ENCODE peak calls at places on chromosomes 4 and X, in nine cellular contexts. One of them, this sample, is unnamed.

GRCh38 chrX:39955621-39956020 is 142.1 kb downstream of the BCOR start:
- DNase-seq in AG04449: no peak
- DNase-seq in heart left ventricle: no peak
- DNase-seq in left ventricle myocardium inferior: no peak
- DNase-seq in astrocyte: no peak
- DNase-seq in DND-41: peak; percentile 30
- DNase-seq in PC-9: no peak
- DNase-seq in GM23338: peak; percentile 50
- DNase-seq in pancreas: no peak
- DNase-seq in this sample: no peak

GRCh38 chrX:154729439-154729838 is 21.4 kb downstream of the GAB3 start:
- DNase-seq in pancreas: no peak
- DNase-seq in AG04449: no peak
- DNase-seq in GM23338: no peak
- DNase-seq in DND-41: no peak
- DNase-seq in left ventricle myocardium inferior: no peak
- DNase-seq in astrocyte: no peak
- DNase-seq in PC-9: no peak
- DNase-seq in heart left ventricle: no peak
- DNase-seq in this sample: no peak

GRCh38 chr4:84324303-84324702 is 174.8 kb downstream of the NKX6-1 start:
- DNase-seq in PC-9: no peak
- DNase-seq in pancreas: no peak
- DNase-seq in GM23338: peak; percentile 11
- DNase-seq in AG04449: no peak
- DNase-seq in DND-41: no peak
- DNase-seq in heart left ventricle: no peak
- DNase-seq in astrocyte: no peak
- DNase-seq in left ventricle myocardium inferior: no peak
- DNase-seq in this sample: no peak

GRCh38 chr4:1049591-1049905 is 38.1 kb downstream of the FGFRL1 start:
- DNase-seq in astrocyte: no peak
- DNase-seq in DND-41: no peak
- DNase-seq in GM23338: no peak
- DNase-seq in left ventricle myocardium inferior: peak; percentile 13
- DNase-seq in AG04449: no peak
- DNase-seq in pancreas: peak; percentile 59
- DNase-seq in heart left ventricle: peak; percentile 17
- DNase-seq in PC-9: no peak
- DNase-seq in this sample: no peak

GRCh38 chr4:10831727-10832408 is 147.3 kb upstream of the CLNK start:
- DNase-seq in heart left ventricle: no peak
- DNase-seq in astrocyte: no peak
- DNase-seq in pancreas: no peak
- DNase-seq in GM23338: no peak
- DNase-seq in left ventricle myocardium inferior: no peak
- DNase-seq in PC-9: no peak
- DNase-seq in DND-41: no peak
- DNase-seq in AG04449: no peak
- DNase-seq in this sample: no peak

GRCh38 chr4:66489783-66490452 is 819.6 kb upstream of the EPHA5 start:
- DNase-seq in astrocyte: peak; percentile 92
- DNase-seq in AG04449: no peak
- DNase-seq in pancreas: no peak
- DNase-seq in PC-9: peak; percentile 2
- DNase-seq in heart left ventricle: no peak
- DNase-seq in DND-41: no peak
- DNase-seq in left ventricle myocardium inferior: no peak
- DNase-seq in GM23338: peak; percentile 17
- DNase-seq in this sample: no peak

GRCh38 chr4:109969087-109969486 is 56.4 kb downstream of the EGF start:
- DNase-seq in GM23338: no peak
- DNase-seq in pancreas: no peak
- DNase-seq in left ventricle myocardium inferior: no peak
- DNase-seq in heart left ventricle: no peak
- DNase-seq in PC-9: no peak
- DNase-seq in astrocyte: no peak
- DNase-seq in DND-41: no peak
- DNase-seq in AG04449: no peak
- DNase-seq in this sample: no peak

GRCh38 chrX:118802857-118803256 is 20.8 kb upstream of the ZCCHC12 start:
- DNase-seq in pancreas: no peak
- DNase-seq in GM23338: no peak
- DNase-seq in heart left ventricle: no peak
- DNase-seq in left ventricle myocardium inferior: no peak
- DNase-seq in astrocyte: peak; percentile 20
- DNase-seq in AG04449: no peak
- DNase-seq in PC-9: no peak
- DNase-seq in DND-41: no peak
- DNase-seq in this sample: no peak

GRCh38 chrX:15929231-15929630 is 74.6 kb upstream of the AP1S2 start:
- DNase-seq in DND-41: no peak
- DNase-seq in PC-9: no peak
- DNase-seq in astrocyte: peak; percentile 3
- DNase-seq in heart left ventricle: no peak
- DNase-seq in left ventricle myocardium inferior: no peak
- DNase-seq in GM23338: no peak
- DNase-seq in AG04449: no peak
- DNase-seq in pancreas: no peak
- DNase-seq in this sample: no peak

GRCh38 chrX:153598541-153599191 is at the start of gene CCNQ:
- DNase-seq in pancreas: peak; percentile 62
- DNase-seq in AG04449: no peak
- DNase-seq in DND-41: peak; percentile 25
- DNase-seq in heart left ventricle: no peak
- DNase-seq in GM23338: peak; percentile 44
- DNase-seq in left ventricle myocardium inferior: no peak
- DNase-seq in astrocyte: no peak
- DNase-seq in PC-9: peak; percentile 48
- DNase-seq in this sample: no peak

GRCh38 chr4:163548481-163549243 is 54.2 kb downstream of the TMA16 start:
- DNase-seq in heart left ventricle: no peak
- DNase-seq in left ventricle myocardium inferior: no peak
- DNase-seq in DND-41: peak; percentile 18
- DNase-seq in astrocyte: peak; percentile 35
- DNase-seq in pancreas: no peak
- DNase-seq in PC-9: peak; percentile 14
- DNase-seq in AG04449: no peak
- DNase-seq in GM23338: peak; percentile 68
- DNase-seq in this sample: peak; percentile 27

GRCh38 chr4:75605928-75606327 is 24.4 kb downstream of the CDKL2 start:
- DNase-seq in DND-41: no peak
- DNase-seq in pancreas: no peak
- DNase-seq in astrocyte: no peak
- DNase-seq in GM23338: no peak
- DNase-seq in heart left ventricle: no peak
- DNase-seq in left ventricle myocardium inferior: no peak
- DNase-seq in AG04449: no peak
- DNase-seq in PC-9: no peak
- DNase-seq in this sample: no peak

GRCh38 chr4:166064706-166065105 is 191.7 kb downstream of the TLL1 start:
- DNase-seq in AG04449: no peak
- DNase-seq in heart left ventricle: no peak
- DNase-seq in left ventricle myocardium inferior: no peak
- DNase-seq in pancreas: no peak
- DNase-seq in DND-41: no peak
- DNase-seq in astrocyte: no peak
- DNase-seq in PC-9: no peak
- DNase-seq in GM23338: no peak
- DNase-seq in this sample: no peak

GRCh38 chrX:9569875-9570274 is 105.0 kb downstream of the TBL1X start:
- DNase-seq in pancreas: no peak
- DNase-seq in GM23338: no peak
- DNase-seq in AG04449: no peak
- DNase-seq in left ventricle myocardium inferior: no peak
- DNase-seq in DND-41: peak; percentile 38
- DNase-seq in heart left ventricle: no peak
- DNase-seq in astrocyte: peak; percentile 88
- DNase-seq in PC-9: no peak
- DNase-seq in this sample: no peak

GRCh38 chrX:116230136-116230886 is 59.8 kb downstream of the AGTR2 start:
- DNase-seq in heart left ventricle: no peak
- DNase-seq in PC-9: no peak
- DNase-seq in astrocyte: no peak
- DNase-seq in AG04449: no peak
- DNase-seq in DND-41: no peak
- DNase-seq in GM23338: no peak
- DNase-seq in pancreas: no peak
- DNase-seq in left ventricle myocardium inferior: no peak
- DNase-seq in this sample: no peak

GRCh38 chrX:4994855-4995254 is 1233.8 kb downstream of the NLGN4X start:
- DNase-seq in GM23338: no peak
- DNase-seq in heart left ventricle: no peak
- DNase-seq in pancreas: no peak
- DNase-seq in astrocyte: no peak
- DNase-seq in AG04449: no peak
- DNase-seq in left ventricle myocardium inferior: no peak
- DNase-seq in DND-41: no peak
- DNase-seq in PC-9: no peak
- DNase-seq in this sample: no peak

DNA sequence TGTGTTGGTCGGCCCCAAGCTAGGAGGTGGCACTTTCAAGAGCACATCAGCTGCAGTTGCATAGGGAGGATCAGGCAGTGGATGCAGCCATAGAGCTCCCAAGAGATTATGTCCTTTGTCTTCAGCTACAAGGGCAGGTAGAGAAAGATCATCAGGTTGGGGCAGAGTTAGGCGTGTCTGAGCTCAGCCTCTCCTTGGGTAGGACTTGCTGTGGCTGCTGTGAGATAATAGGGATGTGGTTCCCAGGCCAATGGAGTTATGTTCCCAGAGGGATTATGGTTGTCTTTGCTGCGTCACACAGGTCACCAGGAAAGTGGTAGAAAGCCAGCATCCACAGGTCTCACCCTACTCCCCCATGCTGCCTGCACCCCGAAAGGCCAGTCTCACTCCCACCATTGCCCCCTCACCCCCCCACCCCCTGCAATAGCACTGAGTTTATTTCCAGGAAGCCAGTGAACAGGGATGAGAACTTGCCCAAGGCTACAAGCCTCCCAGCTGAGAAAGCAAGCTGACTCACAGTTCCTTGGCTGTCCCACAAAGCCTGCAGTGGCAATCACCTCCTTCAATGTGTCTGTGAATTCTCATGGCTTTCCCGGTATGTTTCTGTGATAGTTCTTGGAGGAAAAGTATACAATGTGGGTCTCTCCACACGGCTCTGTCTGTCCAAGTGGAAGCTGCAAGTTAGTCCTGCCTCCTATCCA is 148.4 kb downstream of the STPG2 start:
- DNase-seq in left ventricle myocardium inferior: no peak
- DNase-seq in AG04449: no peak
- DNase-seq in astrocyte: no peak
- DNase-seq in PC-9: no peak
- DNase-seq in DND-41: no peak
- DNase-seq in GM23338: no peak
- DNase-seq in heart left ventricle: no peak
- DNase-seq in pancreas: no peak
- DNase-seq in this sample: no peak
- H3K4me3 ChIP-seq in left ventricle myocardium inferior: no peak overlapping the region
- H3K4me3 ChIP-seq in AG04449: no peak overlapping the region
- H3K4me3 ChIP-seq in astrocyte: no peak overlapping the region
- H3K4me3 ChIP-seq in PC-9: no peak overlapping the region
- H3K4me3 ChIP-seq in DND-41: no peak overlapping the region
- H3K4me3 ChIP-seq in GM23338: no peak overlapping the region
- H3K4me3 ChIP-seq in heart left ventricle: no peak overlapping the region
- H3K4me3 ChIP-seq in pancreas: no peak overlapping the region
- H3K4me3 ChIP-seq in this sample: no peak overlapping the region

GRCh38 chrX:69285881-69286545 is 120.8 kb upstream of the PJA1 start:
- DNase-seq in GM23338: peak; percentile 53
- DNase-seq in PC-9: peak; percentile 44
- DNase-seq in heart left ventricle: peak; percentile 57
- DNase-seq in DND-41: peak; percentile 55
- DNase-seq in AG04449: no peak
- DNase-seq in left ventricle myocardium inferior: peak; percentile 67
- DNase-seq in pancreas: peak; percentile 90
- DNase-seq in astrocyte: no peak
- DNase-seq in this sample: no peak
- TF ChIP-seq CTCF in GM23338: peak; percentile 84
- TF ChIP-seq CTCF in PC-9: peak; percentile 84
- TF ChIP-seq CTCF in heart left ventricle: peak; percentile 88
- TF ChIP-seq CTCF in DND-41: peak; percentile 80
- TF ChIP-seq CTCF in AG04449: peak; percentile 87
- TF ChIP-seq CTCF in left ventricle myocardium inferior: peak; percentile 87
- TF ChIP-seq CTCF in pancreas: peak; percentile 89
- TF ChIP-seq CTCF in astrocyte: peak; percentile 25
- TF ChIP-seq CTCF in this sample: peak; percentile 81

DNA sequence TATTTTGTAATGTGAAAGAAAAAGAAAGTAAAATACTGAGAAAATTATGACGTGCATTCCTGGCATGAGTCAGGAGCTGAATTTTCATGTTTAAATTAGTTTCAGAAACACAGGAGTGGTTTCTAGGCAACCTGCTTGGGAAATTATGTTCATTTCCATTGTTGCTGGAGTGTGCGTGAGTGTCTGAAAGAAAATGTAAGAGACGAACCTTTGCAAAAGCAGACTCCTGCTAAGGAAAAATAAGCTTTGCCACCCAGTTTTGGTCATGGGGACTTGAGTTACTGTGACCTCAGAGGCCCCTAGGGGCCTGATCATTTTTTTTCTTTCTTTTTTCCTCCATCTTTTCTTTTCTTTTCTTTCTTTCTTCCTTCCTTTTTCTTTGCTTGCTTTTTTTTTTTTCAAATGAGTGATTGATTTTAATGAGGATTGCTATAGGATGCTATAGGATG is 18.8 kb upstream of the CHRNA9 start:
- DNase-seq in pancreas: no peak
- DNase-seq in left ventricle myocardium inferior: no peak
- DNase-seq in DND-41: no peak
- DNase-seq in PC-9: peak; percentile 37
- DNase-seq in heart left ventricle: no peak
- DNase-seq in astrocyte: peak; percentile 91
- DNase-seq in GM23338: no peak
- DNase-seq in AG04449: peak; percentile 80
- DNase-seq in this sample: peak; percentile 65
- H3K4me3 ChIP-seq in pancreas: no peak overlapping the region
- H3K4me3 ChIP-seq in left ventricle myocardium inferior: peak overlapping the region; percentile 53
- H3K4me3 ChIP-seq in DND-41: no peak overlapping the region
- H3K4me3 ChIP-seq in PC-9: peak overlapping the region; percentile 46
- H3K4me3 ChIP-seq in heart left ventricle: peak overlapping the region; percentile 47
- H3K4me3 ChIP-seq in astrocyte: peak overlapping the region; percentile 61
- H3K4me3 ChIP-seq in GM23338: no peak overlapping the region
- H3K4me3 ChIP-seq in AG04449: peak overlapping the region; percentile 43
- H3K4me3 ChIP-seq in this sample: peak overlapping the region; percentile 11

DNA sequence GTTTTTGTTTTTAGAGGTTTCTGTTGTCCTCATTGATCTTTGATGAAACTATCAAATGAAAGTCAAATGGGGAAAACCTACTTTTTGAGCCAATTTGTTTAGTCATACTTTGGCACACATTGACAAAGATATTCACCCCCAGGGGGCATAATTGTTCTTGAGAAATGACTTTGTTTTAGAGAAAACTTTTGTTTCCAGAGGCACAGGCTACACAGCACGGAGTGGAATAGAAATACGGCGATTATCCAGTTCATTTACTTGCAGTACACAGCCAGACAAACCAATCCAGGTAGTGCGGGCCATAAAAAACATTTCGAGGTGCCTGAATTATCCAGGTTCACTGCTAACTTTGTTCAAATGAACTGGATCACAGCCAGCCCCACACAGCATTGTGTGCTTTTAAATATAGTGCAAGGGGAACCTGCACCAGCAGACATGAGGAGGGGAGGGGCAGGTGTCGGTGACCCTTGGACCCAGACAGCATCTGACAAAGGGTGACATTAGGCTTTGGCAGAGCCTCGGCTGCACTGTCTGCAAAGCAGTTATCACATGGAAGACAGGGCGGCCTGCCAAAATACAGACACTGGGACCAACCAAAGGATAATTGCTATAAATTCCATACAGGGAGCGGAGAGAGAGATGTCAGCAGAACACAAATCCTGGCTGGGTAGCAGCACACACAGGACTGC is 179.6 kb upstream of the NOCT start:
- DNase-seq in astrocyte: peak; percentile 18
- DNase-seq in DND-41: no peak
- DNase-seq in AG04449: no peak
- DNase-seq in PC-9: no peak
- DNase-seq in GM23338: no peak
- DNase-seq in left ventricle myocardium inferior: peak; percentile 74
- DNase-seq in heart left ventricle: peak; percentile 67
- DNase-seq in pancreas: no peak
- DNase-seq in this sample: no peak
- TF ChIP-seq CTCF in astrocyte: peak; percentile 9
- TF ChIP-seq CTCF in DND-41: no peak
- TF ChIP-seq CTCF in AG04449: no peak
- TF ChIP-seq CTCF in PC-9: no peak
- TF ChIP-seq CTCF in GM23338: no peak
- TF ChIP-seq CTCF in left ventricle myocardium inferior: no peak
- TF ChIP-seq CTCF in heart left ventricle: no peak
- TF ChIP-seq CTCF in pancreas: no peak
- TF ChIP-seq CTCF in this sample: no peak

This sample was measured in HFF-Myc.